ENCODE peak calls at places on chromosomes 6 and 20, in five cellular contexts. F is neural progenitor cell, Z is spleen, Y is transverse colon, C is left lung. V is an unnamed sample.

GRCh38 chr6:109351231-109352132 is 30.8 kb downstream of the CD164 start:
- DNase-seq in F (no peak), Z (no peak), Y (peak; percentile 29), C (no peak), V (no peak)

GRCh38 chr20:47680804-47681529 is 104.3 kb downstream of the SULF2 start:
- DNase-seq in F (no peak), Z (peak; percentile 25), Y (no peak), C (no peak), V (no peak)

GRCh38 chr6:6808915-6809314 is 220.4 kb downstream of the LY86 start:
- DNase-seq in F (no peak), Z (no peak), Y (no peak), C (no peak), V (no peak)

GRCh38 chr20:38143646-38144554 is 21.2 kb downstream of the TGM2 start:
- DNase-seq in F (no peak), Z (no peak), Y (peak; percentile 81), C (peak; percentile 71), V (peak; percentile 91)

GRCh38 chr6:137106183-137106582 is 61.4 kb upstream of the IL20RA start:
- DNase-seq in F (no peak), Z (no peak), Y (no peak), C (no peak), V (no peak)

GRCh38 chr6:163716690-163717089 is 302.2 kb downstream of the QKI start:
- DNase-seq in F (no peak), Z (peak; percentile 88), Y (peak; percentile 18), C (no peak), V (no peak)

GRCh38 chr6:79526897-79527296 is 10.3 kb downstream of the LCA5 start:
- DNase-seq in F (no peak), Z (no peak), Y (no peak), C (no peak), V (no peak)

GRCh38 chr6:10505529-10505928 is 15.6 kb upstream of the GCNT2 start:
- DNase-seq in F (no peak), Z (no peak), Y (no peak), C (no peak), V (no peak)

GRCh38 chr6:87714093-87714809 is 12.2 kb upstream of the AKIRIN2 start:
- DNase-seq in F (no peak), Z (no peak), Y (no peak), C (no peak), V (peak; percentile 65)

GRCh38 chr6:6597682-6598081 is 9.2 kb downstream of the LY86 start:
- DNase-seq in F (no peak), Z (no peak), Y (no peak), C (no peak), V (no peak)

GRCh38 chr6:41036188-41036587 is 2.8 kb downstream of the UNC5CL start:
- DNase-seq in F (no peak), Z (no peak), Y (no peak), C (no peak), V (no peak)

GRCh38 chr6:41936073-41936837 is 5.4 kb downstream of the CCND3 start:
- DNase-seq in F (peak; percentile 78), Z (peak; percentile 86), Y (peak; percentile 64), C (peak; percentile 78), V (peak; percentile 67)

GRCh38 chr20:59182401-59183044 is 18.9 kb downstream of the ZNF831 start:
- DNase-seq in F (no peak), Z (no peak), Y (no peak), C (no peak), V (no peak)

GRCh38 chr6:169971951-169972651 is 220.7 kb downstream of the ERMARD start:
- DNase-seq in F (no peak), Z (peak; percentile 68), Y (no peak), C (no peak), V (no peak)

GRCh38 chr6:3789018-3789895 is 37.7 kb upstream of the PXDC1 start:
- DNase-seq in F (no peak), Z (no peak), Y (no peak), C (no peak), V (peak; percentile 98)

GRCh38 chr6:45500924-45501816 is 123.4 kb upstream of the SUPT3H start:
- DNase-seq in F (peak; percentile 59), Z (no peak), Y (no peak), C (no peak), V (no peak)
- TF ChIP-seq CTCF in F (peak; percentile 63), Z (no peak), Y (no peak), C (no peak), V (peak; percentile 27)

GRCh38 chr20:62304331-62305148 is 1.7 kb downstream of the ADRM1 start:
- DNase-seq in F (no peak), Z (no peak), Y (no peak), C (no peak), V (no peak)

GRCh38 chr20:62306440-62307187 is 3.8 kb downstream of the ADRM1 start:
- DNase-seq in F (no peak), Z (no peak), Y (no peak), C (no peak), V (no peak)

GRCh38 chr20:62305765-62306431 is 3.1 kb downstream of the ADRM1 start:
- DNase-seq in F (no peak), Z (no peak), Y (no peak), C (no peak), V (no peak)

GRCh38 chr20:62303327-62304226 is 780 bp downstream of the ADRM1 start:
- DNase-seq in F (peak; percentile 44), Z (no peak), Y (peak; percentile 23), C (no peak), V (no peak)

DNA sequence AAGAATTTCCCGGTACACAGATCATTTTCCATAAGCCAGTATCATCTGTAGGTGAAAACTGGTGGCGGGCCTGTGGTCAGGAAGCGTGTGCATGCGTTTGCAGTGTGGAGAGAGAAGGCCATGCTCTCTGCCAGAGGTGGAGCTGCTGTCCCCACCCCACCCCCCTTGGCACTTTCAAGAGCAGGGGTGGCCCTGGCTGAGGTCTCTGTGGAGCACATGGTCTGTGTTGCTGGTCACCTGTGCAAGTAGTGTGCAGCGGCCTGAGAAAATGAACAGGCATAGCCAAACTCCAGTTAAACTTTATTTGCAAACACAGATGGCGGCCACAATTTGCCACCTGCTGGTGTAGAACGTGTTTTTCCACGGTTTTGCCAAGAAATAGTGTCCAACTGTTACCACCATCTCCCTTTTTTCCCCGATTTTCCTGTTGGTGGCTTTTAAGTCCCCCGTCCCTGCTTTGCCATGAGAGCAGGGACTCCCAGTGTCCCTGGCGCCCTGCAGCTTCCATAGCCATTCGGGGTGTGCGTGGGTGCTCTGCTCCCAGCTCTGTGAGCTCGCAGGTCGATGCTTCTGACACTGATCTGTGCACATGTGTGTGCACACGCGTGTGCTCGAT is 2.5 kb downstream of the ADRM1 start:
- DNase-seq in F (no peak), Z (no peak), Y (no peak), C (no peak), V (no peak)
- H3K4me3 ChIP-seq in F (no peak overlapping the region), Z (no peak overlapping the region), Y (no peak overlapping the region), C (peak overlapping the region; percentile 93), V (peak overlapping the region; percentile 90)

DNA sequence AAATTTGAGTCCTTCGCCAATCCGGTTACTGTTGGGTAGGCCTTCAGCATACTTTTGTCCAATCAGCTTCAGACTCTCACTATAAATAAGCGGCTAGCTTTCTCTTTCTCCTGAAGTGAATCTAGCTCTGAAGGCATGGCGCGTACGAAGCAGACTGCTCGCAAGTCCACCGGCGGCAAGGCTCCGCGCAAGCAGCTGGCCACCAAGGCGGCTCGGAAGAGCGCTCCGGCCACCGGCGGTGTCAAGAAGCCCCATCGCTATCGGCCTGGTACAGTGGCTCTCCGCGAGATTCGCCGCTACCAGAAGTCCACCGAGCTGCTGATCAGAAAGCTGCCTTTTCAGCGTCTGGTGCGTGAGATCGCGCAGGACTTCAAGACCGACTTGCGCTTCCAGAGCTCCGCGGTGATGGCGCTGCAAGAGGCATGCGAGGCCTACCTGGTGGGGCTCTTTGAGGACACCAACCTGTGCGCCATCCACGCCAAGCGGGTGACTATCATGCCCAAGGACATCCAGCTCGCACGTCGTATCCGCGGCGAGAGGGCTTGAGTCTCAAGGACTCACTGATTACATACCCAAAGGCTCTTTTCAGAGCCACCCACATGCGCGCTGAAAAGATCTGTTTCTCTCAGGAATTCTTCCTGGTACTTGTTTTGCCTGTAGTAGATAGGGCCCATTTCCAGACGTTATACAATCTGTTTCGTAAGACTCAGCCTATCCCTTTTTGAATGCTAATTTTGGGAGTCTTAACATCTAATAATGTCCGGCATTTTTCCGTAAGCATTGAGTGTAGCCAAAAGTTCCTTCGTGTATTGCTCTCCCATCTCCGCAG is 102.0 kb downstream of the OR2B2 start:
- DNase-seq in F (peak; percentile 90), Z (peak; percentile 93), Y (peak; percentile 89), C (peak; percentile 87), V (peak; percentile 93)
- TF ChIP-seq CTCF in F (no peak), Z (no peak), Y (no peak), C (no peak), V (peak; percentile 9)

GRCh38 chr6:13848553-13849150 is 34.3 kb upstream of the MCUR1 start:
- DNase-seq in F (no peak), Z (no peak), Y (no peak), C (no peak), V (no peak)
- H3K4me3 ChIP-seq in F (no peak overlapping the region), Z (no peak overlapping the region), Y (no peak overlapping the region), C (no peak overlapping the region), V (no peak overlapping the region)

GRCh38 chr20:10654630-10655029 is 19.2 kb downstream of the JAG1 start:
- DNase-seq in F (peak; percentile 61), Z (no peak), Y (peak; percentile 47), C (no peak), V (no peak)

GRCh38 chr20:10656270-10656669 is 17.5 kb downstream of the JAG1 start:
- DNase-seq in F (no peak), Z (no peak), Y (peak; percentile 21), C (no peak), V (no peak)

GRCh38 chr20:10658051-10658823 is 15.6 kb downstream of the JAG1 start:
- DNase-seq in F (no peak), Z (no peak), Y (no peak), C (no peak), V (no peak)

GRCh38 chr20:10653593-10654288 is 20.1 kb downstream of the JAG1 start:
- DNase-seq in F (no peak), Z (no peak), Y (peak; percentile 41), C (peak; percentile 44), V (no peak)

DNA sequence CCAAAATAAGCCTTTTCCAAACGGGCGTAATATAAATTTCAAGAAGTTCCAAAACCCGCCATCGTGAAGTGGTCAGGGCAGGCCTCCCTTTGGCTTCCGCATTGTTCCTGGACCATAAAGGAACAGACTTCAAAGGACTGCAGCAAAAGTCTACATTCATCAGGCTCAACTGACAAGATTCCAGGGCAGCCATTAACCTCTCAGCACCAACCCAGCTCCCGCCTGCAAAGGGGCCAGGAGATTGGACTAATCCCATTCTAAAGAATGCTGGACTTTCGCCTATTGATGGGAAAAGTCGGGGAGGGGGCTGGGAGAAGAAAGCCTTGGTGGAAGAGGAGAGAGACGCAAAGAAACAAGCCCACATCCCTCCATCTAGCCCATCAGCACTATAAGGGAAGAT is 18.1 kb downstream of the JAG1 start:
- DNase-seq in F (peak; percentile 93), Z (no peak), Y (no peak), C (no peak), V (no peak)
- TF ChIP-seq CTCF in F (no peak), Z (no peak), Y (no peak), C (no peak), V (no peak)

V was measured in epithelial cell of proximal tubule.